ENCODE peak calls at places on chromosome 21, in four cellular contexts. One of them, this sample, is unnamed.

GRCh38 chr21:39523930-39524329 is 72.2 kb downstream of the SH3BGR start:
- DNase-seq in ELR: no peak
- DNase-seq in activated gamma-delta T cell treated with Interleukin-2 at 50 U/mL for 16 hours: no peak
- DNase-seq in amygdala: no peak
- DNase-seq in this sample: no peak

GRCh38 chr21:42453301-42454220 is 42.5 kb downstream of the RSPH1 start:
- DNase-seq in ELR: no peak
- DNase-seq in activated gamma-delta T cell treated with Interleukin-2 at 50 U/mL for 16 hours: no peak
- DNase-seq in amygdala: no peak
- DNase-seq in this sample: no peak

GRCh38 chr21:39175154-39175553 is 8.1 kb downstream of the PSMG1 start:
- DNase-seq in ELR: peak
- DNase-seq in activated gamma-delta T cell treated with Interleukin-2 at 50 U/mL for 16 hours: no peak
- DNase-seq in amygdala: no peak
- DNase-seq in this sample: no peak

GRCh38 chr21:25626752-25627151 is 12.3 kb upstream of the JAM2 start:
- DNase-seq in ELR: no peak
- DNase-seq in activated gamma-delta T cell treated with Interleukin-2 at 50 U/mL for 16 hours: no peak
- DNase-seq in amygdala: no peak
- DNase-seq in this sample: no peak

GRCh38 chr21:42003051-42003461 is 7.1 kb downstream of the ZBTB21 start:
- DNase-seq in ELR: peak
- DNase-seq in activated gamma-delta T cell treated with Interleukin-2 at 50 U/mL for 16 hours: no peak
- DNase-seq in amygdala: no peak
- DNase-seq in this sample: peak

GRCh38 chr21:15703932-15704331 is 25.9 kb upstream of the USP25 start:
- DNase-seq in ELR: no peak
- DNase-seq in activated gamma-delta T cell treated with Interleukin-2 at 50 U/mL for 16 hours: no peak
- DNase-seq in amygdala: no peak
- DNase-seq in this sample: no peak

GRCh38 chr21:33396966-33397365 is 6.2 kb upstream of the IFNGR2 start:
- DNase-seq in ELR: no peak
- DNase-seq in activated gamma-delta T cell treated with Interleukin-2 at 50 U/mL for 16 hours: no peak
- DNase-seq in amygdala: no peak
- DNase-seq in this sample: peak

GRCh38 chr21:41779659-41780058 is 12.8 kb upstream of the RIPK4 start:
- DNase-seq in ELR: no peak
- DNase-seq in activated gamma-delta T cell treated with Interleukin-2 at 50 U/mL for 16 hours: no peak
- DNase-seq in amygdala: no peak
- DNase-seq in this sample: no peak

GRCh38 chr21:42543106-42543847 is 29.6 kb downstream of the SLC37A1 start:
- DNase-seq in ELR: no peak
- DNase-seq in activated gamma-delta T cell treated with Interleukin-2 at 50 U/mL for 16 hours: no peak
- DNase-seq in amygdala: no peak
- DNase-seq in this sample: no peak

GRCh38 chr21:38036016-38036415 is 119.8 kb upstream of the KCNJ6 start:
- DNase-seq in ELR: no peak
- DNase-seq in activated gamma-delta T cell treated with Interleukin-2 at 50 U/mL for 16 hours: no peak
- DNase-seq in amygdala: no peak
- DNase-seq in this sample: no peak

GRCh38 chr21:26131554-26131953 is 39.0 kb downstream of the APP start:
- DNase-seq in ELR: no peak
- DNase-seq in activated gamma-delta T cell treated with Interleukin-2 at 50 U/mL for 16 hours: no peak
- DNase-seq in amygdala: no peak
- DNase-seq in this sample: no peak

GRCh38 chr21:46067505-46068201 is 30.3 kb upstream of the COL6A2 start:
- DNase-seq in ELR: no peak
- DNase-seq in activated gamma-delta T cell treated with Interleukin-2 at 50 U/mL for 16 hours: no peak
- DNase-seq in amygdala: no peak
- DNase-seq in this sample: no peak

GRCh38 chr21:19048088-19048672 is 644.6 kb upstream of the TMPRSS15 start:
- DNase-seq in ELR: no peak
- DNase-seq in activated gamma-delta T cell treated with Interleukin-2 at 50 U/mL for 16 hours: no peak
- DNase-seq in amygdala: no peak
- DNase-seq in this sample: no peak

GRCh38 chr21:41664881-41665765 is 101.7 kb downstream of the RIPK4 start:
- DNase-seq in ELR: peak
- DNase-seq in activated gamma-delta T cell treated with Interleukin-2 at 50 U/mL for 16 hours: no peak
- DNase-seq in amygdala: no peak
- DNase-seq in this sample: peak

GRCh38 chr21:46386726-46387073 is 62.7 kb downstream of the PCNT start:
- DNase-seq in ELR: no peak
- DNase-seq in activated gamma-delta T cell treated with Interleukin-2 at 50 U/mL for 16 hours: no peak
- DNase-seq in amygdala: no peak
- DNase-seq in this sample: no peak

GRCh38 chr21:37837381-37837780 is 78.9 kb downstream of the KCNJ6 start:
- DNase-seq in ELR: no peak
- DNase-seq in activated gamma-delta T cell treated with Interleukin-2 at 50 U/mL for 16 hours: no peak
- DNase-seq in amygdala: no peak
- DNase-seq in this sample: no peak

This sample was measured in Daoy.